ENCODE peak calls at places on chromosomes 16 and 17, in five cellular contexts. C is K562, I is HepG2, A is GM12878, H is H1. E is an unnamed sample.

GRCh38 chr17:74305865-74306654 is 20.0 kb upstream of the KIF19 start:
- DNase-seq in H (no peak), C (no peak), I (no peak), A (no peak), E (no peak)

GRCh38 chr17:18261146-18261515 is 669 bp downstream of the MIEF2 start:
- DNase-seq in I (peak; percentile 24), H (peak; percentile 64), A (no peak), C (peak; percentile 42), E (peak; percentile 60)

GRCh38 chr17:73934696-73935095 is 268.8 kb upstream of the RPL38 start:
- DNase-seq in H (no peak), I (no peak), C (no peak), A (no peak), E (no peak)

GRCh38 chr17:35715416-35715815 is 16.0 kb upstream of the RASL10B start:
- DNase-seq in H (no peak), A (no peak), I (no peak), C (no peak), E (no peak)

GRCh38 chr16:1474047-1474446 is 781 bp downstream of the CLCN7 start:
- DNase-seq in A (no peak), I (peak; percentile 28), C (peak; percentile 41), H (no peak), E (no peak)

GRCh38 chr16:2827831-2828520 is 2.1 kb upstream of the ZG16B start:
- DNase-seq in C (no peak), I (no peak), H (no peak), A (no peak), E (no peak)

GRCh38 chr16:87918314-87918713 is 18.0 kb downstream of the CA5A start:
- DNase-seq in C (no peak), I (no peak), H (no peak), A (no peak), E (no peak)

GRCh38 chr17:20944014-20944905 is 98.6 kb downstream of the USP22 start:
- DNase-seq in A (no peak), H (peak; percentile 64), I (peak; percentile 37), C (no peak), E (no peak)

GRCh38 chr16:19375561-19376158 is 42.0 kb upstream of the TMC5 start:
- DNase-seq in A (peak; percentile 28), I (peak; percentile 60), C (peak; percentile 70), H (no peak), E (peak; percentile 77)

GRCh38 chr16:66933776-66934137 is 445 bp downstream of the CIAO2B start:
- DNase-seq in C (no peak), A (no peak), H (no peak), I (no peak), E (no peak)

GRCh38 chr17:61498042-61498441 is 45.8 kb downstream of the TBX4 start:
- DNase-seq in I (no peak), C (no peak), A (no peak), H (no peak), E (no peak)

GRCh38 chr17:61496957-61497653 is 44.9 kb downstream of the TBX4 start:
- DNase-seq in H (no peak), C (no peak), I (peak; percentile 59), A (no peak), E (no peak)

GRCh38 chr17:61498595-61498994 is 46.4 kb downstream of the TBX4 start:
- DNase-seq in C (no peak), I (no peak), A (no peak), H (no peak), E (no peak)

GRCh38 chr17:61500287-61500686 is 48.1 kb downstream of the TBX4 start:
- DNase-seq in C (no peak), A (no peak), I (no peak), H (no peak), E (no peak)

GRCh38 chr17:61499632-61500031 is 47.4 kb downstream of the TBX4 start:
- DNase-seq in A (no peak), I (no peak), H (no peak), C (no peak), E (no peak)
- TF ChIP-seq GABPA in A (no peak), I (no peak), H (no peak), C (no peak), E (no peak)

DNA sequence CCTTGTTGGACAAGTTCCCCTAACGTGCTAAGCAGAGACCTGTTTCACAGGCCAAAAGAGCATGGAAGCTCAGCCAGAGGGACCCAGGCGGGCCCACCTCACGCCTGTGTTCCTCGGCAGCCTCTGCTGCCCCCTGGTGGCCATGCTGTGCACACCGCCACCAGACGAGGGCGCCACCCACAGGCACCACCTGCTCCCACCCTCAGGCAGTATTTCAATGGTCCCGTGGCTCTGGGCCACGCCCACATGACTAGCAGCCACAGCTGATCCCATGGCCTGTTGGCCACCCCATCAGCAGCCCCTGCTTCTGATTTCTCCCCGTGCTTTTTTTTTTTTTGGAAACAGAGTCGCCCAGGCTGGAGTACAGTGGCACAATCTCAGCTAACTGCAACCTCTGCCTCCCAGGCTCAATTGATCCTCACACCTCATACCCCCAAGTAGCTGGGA is 18.9 kb downstream of the MPG start:
- DNase-seq in A (peak; percentile 55), C (peak; percentile 96), I (peak; percentile 81), H (peak; percentile 97), E (peak; percentile 95)
- TF ChIP-seq POLR2AphosphoS5 in A (no peak), C (peak; percentile 32), I (no peak), H (peak; percentile 39), E (no peak)

GRCh38 chr16:84243732-84244131 is 3.9 kb upstream of the KCNG4 start:
- DNase-seq in I (no peak), H (no peak), A (no peak), C (peak; percentile 74), E (no peak)
- TF ChIP-seq USF2 in I (no peak), H (no peak), A (no peak), C (no peak), E (no peak)

GRCh38 chr16:55048745-55049144 is 118.1 kb downstream of the IRX5 start:
- DNase-seq in C (no peak), I (no peak), H (no peak), A (no peak), E (no peak)
- TF ChIP-seq GABPA in C (no peak), I (no peak), H (no peak), A (no peak), E (no peak)

GRCh38 chr17:55903028-55903690 is 152.3 kb downstream of the PCTP start:
- DNase-seq in I (no peak), H (no peak), C (no peak), A (no peak), E (no peak)

GRCh38 chr17:55898195-55898594 is 147.3 kb downstream of the PCTP start:
- DNase-seq in C (no peak), I (no peak), A (no peak), H (no peak), E (no peak)

GRCh38 chr17:55895112-55895759 is 144.4 kb downstream of the PCTP start:
- DNase-seq in A (no peak), C (no peak), I (no peak), H (no peak), E (no peak)

GRCh38 chr17:55897301-55897700 is 146.4 kb downstream of the PCTP start:
- DNase-seq in H (no peak), C (no peak), A (no peak), I (no peak), E (no peak)
- TF ChIP-seq POLR2AphosphoS5 in H (no peak), C (no peak), A (no peak), I (no peak), E (no peak)

GRCh38 chr17:79624658-79625478 is 14.0 kb upstream of the RBFOX3 start:
- DNase-seq in H (peak; percentile 28), C (no peak), I (no peak), A (no peak), E (peak; percentile 30)

GRCh38 chr17:79625706-79626105 is 14.9 kb upstream of the RBFOX3 start:
- DNase-seq in H (peak; percentile 41), A (no peak), C (no peak), I (no peak), E (peak; percentile 24)

GRCh38 chr17:79622201-79622601 is 11.3 kb upstream of the RBFOX3 start:
- DNase-seq in H (peak; percentile 39), A (no peak), I (no peak), C (no peak), E (peak; percentile 36)

GRCh38 chr17:79622776-79623175 is 11.9 kb upstream of the RBFOX3 start:
- DNase-seq in A (no peak), H (peak; percentile 19), I (no peak), C (no peak), E (peak; percentile 22)

DNA sequence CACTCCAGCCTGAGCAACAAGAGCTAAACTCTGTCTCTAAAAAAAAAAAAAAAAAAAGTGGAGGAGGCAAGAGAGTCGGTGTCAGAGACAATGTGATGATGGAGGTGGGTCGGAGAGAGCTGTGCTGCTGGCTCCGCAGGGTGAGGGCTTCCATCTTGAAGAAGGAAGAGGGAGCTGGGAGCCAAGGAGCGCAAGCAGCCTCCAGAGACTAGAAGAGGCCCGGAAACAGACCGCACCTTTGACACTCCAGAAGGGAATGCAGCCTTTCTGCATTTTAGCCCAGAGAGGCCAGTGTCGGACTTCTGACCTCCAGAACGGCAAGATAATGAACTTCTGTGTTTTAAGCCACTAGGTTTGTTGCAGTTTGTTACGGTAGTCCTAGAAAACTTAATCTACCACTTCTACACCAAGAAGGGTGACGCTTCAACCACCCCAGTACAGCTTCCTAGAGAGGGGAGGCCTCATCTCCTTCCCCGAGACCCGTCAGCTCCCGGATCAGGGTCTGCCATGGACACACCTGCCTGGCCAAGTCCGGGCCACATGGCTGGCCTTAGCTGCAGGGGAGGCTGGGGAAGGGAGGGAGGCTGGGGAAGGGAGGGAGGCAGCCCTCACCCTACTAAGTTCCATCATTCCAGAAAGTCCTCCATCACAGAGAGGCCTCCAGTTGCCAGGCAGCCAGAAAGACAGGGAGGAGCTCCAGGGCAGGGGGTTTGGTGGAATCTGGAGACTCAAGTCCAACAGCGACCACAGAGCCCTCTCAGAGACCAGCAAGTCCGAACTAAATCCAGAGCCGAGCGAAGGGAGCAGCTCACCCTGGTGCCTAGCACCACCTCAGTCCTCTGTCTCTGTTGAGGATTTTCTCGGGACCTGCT is 13.2 kb upstream of the RBFOX3 start:
- DNase-seq in C (no peak), A (no peak), I (no peak), H (peak; percentile 41), E (peak; percentile 7)
- TF ChIP-seq USF2 in C (no peak), A (no peak), I (no peak), H (no peak), E (no peak)

DNA sequence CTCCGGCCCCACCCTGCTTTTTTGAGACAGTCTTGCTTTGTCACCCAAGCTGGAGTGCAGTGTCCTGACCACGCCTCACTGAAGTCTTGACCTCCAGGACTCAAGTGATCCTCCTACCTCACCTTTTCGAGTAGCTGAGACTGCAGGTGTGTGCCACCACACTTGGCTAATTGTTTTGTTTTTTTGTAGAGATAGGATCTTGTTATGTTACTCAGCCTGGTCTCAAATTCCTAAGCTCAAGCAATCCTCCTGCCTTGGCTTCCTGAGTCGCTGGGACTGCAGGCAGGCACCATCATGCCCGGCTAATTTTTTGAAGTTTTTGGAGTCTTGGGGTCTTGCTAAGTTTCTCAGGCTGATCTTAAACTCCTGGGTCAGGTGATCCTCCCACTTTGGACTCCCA is 206.7 kb downstream of the SHISA9 start:
- DNase-seq in I (no peak), A (no peak), H (no peak), C (no peak), E (no peak)
- TF ChIP-seq GABPA in I (no peak), A (no peak), H (no peak), C (no peak), E (no peak)

E was measured in SK-N-SH.